ENCODE peak calls at places on chromosomes 6 and 20, in nine cellular contexts. W is NCI-H2029 treated with DMSO at 0.1 percent for 48 hours; F is Kasumi-1; G is NCI-H187; K is AG08395; C is mesothelial cell of epicardium; M is activated naive CD4-positive, alpha-beta T cell; N is HS-27A; R is cardiac septum. B is an unnamed sample.

GRCh38 chr20:8568068-8568467 is 436.0 kb downstream of the PLCB1 start:
- DNase-seq in W (no peak), M (no peak), R (no peak), N (no peak), F (no peak), G (no peak), C (no peak), K (no peak), B (no peak)

GRCh38 chr20:61599061-61599930 is 347.2 kb downstream of the CDH4 start:
- DNase-seq in K (no peak), M (no peak), W (no peak), G (no peak), N (no peak), C (no peak), F (no peak), R (no peak), B (no peak)

GRCh38 chr6:112562348-112563220 is 215.5 kb downstream of the RFPL4B start:
- DNase-seq in F (no peak), K (no peak), W (no peak), M (no peak), G (no peak), C (no peak), N (no peak), R (no peak), B (no peak)

GRCh38 chr6:30192076-30192475 is 21.1 kb downstream of the TRIM26 start:
- DNase-seq in W (no peak), G (no peak), R (no peak), M (no peak), K (no peak), N (no peak), F (no peak), C (no peak), B (no peak)

GRCh38 chr6:67175091-67175490 is 1460.0 kb upstream of the ADGRB3 start:
- DNase-seq in R (no peak), W (no peak), N (no peak), M (no peak), K (no peak), C (no peak), G (no peak), F (no peak), B (no peak)

GRCh38 chr20:5990946-5991345 is 40.5 kb downstream of the MCM8 start:
- DNase-seq in C (no peak), R (no peak), M (no peak), N (no peak), K (no peak), W (no peak), F (no peak), G (no peak), B (no peak)

GRCh38 chr20:1816384-1817381 is 78.5 kb upstream of the SIRPA start:
- DNase-seq in C (no peak), N (peak; percentile 84), K (peak; percentile 91), R (peak; percentile 70), G (no peak), F (no peak), W (no peak), M (no peak), B (no peak)

GRCh38 chr20:14599613-14600012 is 262.2 kb upstream of the FLRT3 start:
- DNase-seq in K (no peak), F (no peak), M (no peak), C (no peak), R (no peak), G (no peak), N (no peak), W (no peak), B (no peak)

GRCh38 chr20:31721408-31722332 is 998 bp downstream of the BCL2L1 start:
- DNase-seq in N (no peak), C (no peak), W (no peak), F (no peak), K (no peak), G (peak; percentile 51), R (no peak), M (no peak), B (no peak)

GRCh38 chr20:49380245-49380875 is 102.1 kb downstream of the KCNB1 start:
- DNase-seq in G (no peak), K (no peak), C (no peak), M (no peak), R (no peak), N (no peak), W (no peak), F (no peak), B (no peak)

GRCh38 chr6:148548065-148548748 is 198.6 kb upstream of the UST start:
- DNase-seq in G (no peak), M (no peak), N (no peak), W (no peak), C (no peak), K (peak; percentile 58), R (peak; percentile 68), F (no peak), B (no peak)

GRCh38 chr6:34027445-34027936 is 118.4 kb downstream of the GRM4 start:
- DNase-seq in W (peak; percentile 2), G (no peak), F (no peak), C (peak; percentile 73), R (no peak), K (peak; percentile 81), M (peak; percentile 70), N (no peak), B (no peak)

GRCh38 chr6:119842191-119842590 is 492.6 kb upstream of the MAN1A1 start:
- DNase-seq in C (no peak), R (no peak), K (no peak), F (no peak), N (no peak), W (no peak), G (no peak), M (no peak), B (no peak)

GRCh38 chr6:29964904-29965872 is 22.9 kb downstream of the HLA-A start:
- DNase-seq in M (peak; percentile 66), W (peak; percentile 76), K (peak; percentile 73), N (peak; percentile 68), G (no peak), C (no peak), F (peak; percentile 91), R (peak; percentile 93), B (peak; percentile 57)

GRCh38 chr6:116309657-116310056 is 29.9 kb upstream of the TSPYL1 start:
- DNase-seq in C (no peak), G (no peak), R (no peak), K (no peak), M (no peak), F (no peak), W (no peak), N (no peak), B (no peak)

GRCh38 chr6:55543633-55544309 is 35.2 kb downstream of the HMGCLL1 start:
- DNase-seq in K (no peak), C (no peak), G (no peak), F (no peak), W (no peak), R (no peak), N (no peak), M (no peak), B (no peak)

GRCh38 chr6:150713876-150714275 is 114.2 kb downstream of the PLEKHG1 start:
- DNase-seq in K (no peak), F (no peak), M (no peak), N (no peak), C (no peak), G (no peak), W (no peak), R (no peak), B (no peak)

GRCh38 chr6:32643904-32644303 is 6.7 kb downstream of the HLA-DQA1 start:
- DNase-seq in N (no peak), F (no peak), R (no peak), G (no peak), W (no peak), M (no peak), C (no peak), K (no peak), B (no peak)

GRCh38 chr6:36783603-36784378 is 55.5 kb downstream of the CPNE5 start:
- DNase-seq in C (no peak), M (no peak), W (no peak), G (no peak), K (no peak), F (no peak), R (no peak), N (no peak), B (no peak)

GRCh38 chr6:157746897-157747296 is 76.1 kb upstream of the SNX9 start:
- DNase-seq in M (no peak), N (no peak), C (no peak), F (no peak), R (no peak), K (no peak), W (no peak), G (no peak), B (no peak)

GRCh38 chr20:19750907-19751636 is 7.0 kb upstream of the RIN2 start:
- DNase-seq in W (no peak), N (no peak), K (no peak), F (no peak), M (no peak), C (no peak), R (no peak), G (no peak), B (no peak)

GRCh38 chr6:21354805-21355238 is 238.7 kb upstream of the SOX4 start:
- DNase-seq in G (no peak), W (no peak), R (no peak), N (no peak), C (no peak), M (no peak), F (no peak), K (no peak), B (no peak)

GRCh38 chr6:96927660-96928059 is 3.1 kb downstream of the KLHL32 start:
- DNase-seq in K (no peak), N (no peak), C (no peak), W (no peak), R (no peak), F (no peak), M (no peak), G (no peak), B (no peak)

GRCh38 chr20:48521121-48521520 is 306.7 kb downstream of the PREX1 start:
- DNase-seq in F (no peak), W (no peak), M (no peak), N (no peak), R (no peak), C (no peak), K (no peak), G (no peak), B (no peak)

GRCh38 chr6:129598244-129599187 is 111.5 kb downstream of the ARHGAP18 start:
- DNase-seq in C (no peak), N (peak; percentile 47), F (peak; percentile 63), W (peak; percentile 5), G (peak; percentile 6), K (peak; percentile 75), M (no peak), R (no peak), B (no peak)

GRCh38 chr20:15561707-15562106 is 1011.5 kb downstream of the KIF16B start:
- DNase-seq in G (no peak), C (no peak), N (no peak), K (no peak), R (no peak), W (no peak), M (no peak), F (no peak), B (no peak)

GRCh38 chr20:44632103-44632752 is 19.3 kb downstream of the ADA start:
- DNase-seq in G (no peak), F (no peak), M (no peak), N (no peak), C (no peak), R (no peak), W (no peak), K (no peak), B (no peak)

GRCh38 chr6:49668083-49668511 is 31.5 kb upstream of the RHAG start:
- DNase-seq in G (no peak), W (peak; percentile 4), N (no peak), R (no peak), C (no peak), K (no peak), M (no peak), F (no peak), B (no peak)